ENCODE peak calls at places on chromosome 17, in four cellular contexts. One of them, this sample, is unnamed.

GRCh38 chr17:62704381-62704971 is 77.0 kb downstream of the MRC2 start:
- DNase-seq in WTC11: peak; percentile 61
- DNase-seq in brain microvascular endothelial cell: peak; percentile 34
- DNase-seq in effector CD8-positive, alpha-beta T cell: no peak
- DNase-seq in this sample: no peak

GRCh38 chr17:65670667-65671371 is 109.4 kb upstream of the AXIN2 start:
- DNase-seq in effector CD8-positive, alpha-beta T cell: no peak
- DNase-seq in brain microvascular endothelial cell: no peak
- DNase-seq in WTC11: no peak
- DNase-seq in this sample: no peak

GRCh38 chr17:57714660-57715059 is 30.4 kb downstream of the CCDC182 start:
- DNase-seq in brain microvascular endothelial cell: no peak
- DNase-seq in WTC11: no peak
- DNase-seq in effector CD8-positive, alpha-beta T cell: no peak
- DNase-seq in this sample: no peak

GRCh38 chr17:63278731-63279442 is 167.2 kb downstream of the CYB561 start:
- DNase-seq in effector CD8-positive, alpha-beta T cell: no peak
- DNase-seq in brain microvascular endothelial cell: no peak
- DNase-seq in WTC11: no peak
- DNase-seq in this sample: no peak

GRCh38 chr17:42682400-42683384 is at the start of gene CNTNAP1:
- DNase-seq in effector CD8-positive, alpha-beta T cell: no peak
- DNase-seq in WTC11: peak; percentile 73
- DNase-seq in brain microvascular endothelial cell: peak; percentile 43
- DNase-seq in this sample: no peak

GRCh38 chr17:31838641-31839225 is 20.3 kb downstream of the COPRS start:
- DNase-seq in brain microvascular endothelial cell: no peak
- DNase-seq in WTC11: no peak
- DNase-seq in effector CD8-positive, alpha-beta T cell: no peak
- DNase-seq in this sample: no peak

GRCh38 chr17:67862614-67863217 is 37.4 kb downstream of the BPTF start:
- DNase-seq in brain microvascular endothelial cell: no peak
- DNase-seq in effector CD8-positive, alpha-beta T cell: no peak
- DNase-seq in WTC11: no peak
- DNase-seq in this sample: no peak

GRCh38 chr17:46053911-46054534 is 55.0 kb downstream of the STH start:
- DNase-seq in WTC11: no peak
- DNase-seq in brain microvascular endothelial cell: peak; percentile 49
- DNase-seq in effector CD8-positive, alpha-beta T cell: no peak
- DNase-seq in this sample: no peak

GRCh38 chr17:79192503-79193500 is 118.2 kb downstream of the ENGASE start:
- DNase-seq in effector CD8-positive, alpha-beta T cell: no peak
- DNase-seq in brain microvascular endothelial cell: peak; percentile 11
- DNase-seq in WTC11: peak; percentile 78
- DNase-seq in this sample: no peak

GRCh38 chr17:68849673-68850260 is 105.4 kb downstream of the ABCA8 start:
- DNase-seq in effector CD8-positive, alpha-beta T cell: no peak
- DNase-seq in brain microvascular endothelial cell: no peak
- DNase-seq in WTC11: no peak
- DNase-seq in this sample: no peak

GRCh38 chr17:42016952-42017865 is at the start of gene DNAJC7:
- DNase-seq in WTC11: peak; percentile 92
- DNase-seq in effector CD8-positive, alpha-beta T cell: peak; percentile 69
- DNase-seq in brain microvascular endothelial cell: peak; percentile 85
- DNase-seq in this sample: peak; percentile 84

GRCh38 chr17:9002610-9003354 is 18.5 kb upstream of the NTN1 start:
- DNase-seq in WTC11: peak; percentile 57
- DNase-seq in brain microvascular endothelial cell: no peak
- DNase-seq in effector CD8-positive, alpha-beta T cell: no peak
- DNase-seq in this sample: no peak

This sample was measured in naive thymus-derived CD8-positive, alpha-beta T cell.